ENCODE peak calls at places on chromosomes 3 and 15, in seven cellular contexts. One of them, this sample, is unnamed.

GRCh38 chr3:28308196-28308595 is 40.3 kb upstream of the ZCWPW2 start:
- DNase-seq in cardiac muscle cell: no peak
- DNase-seq in GM23248: no peak
- DNase-seq in psoas muscle: no peak
- DNase-seq in OCI-LY7: no peak
- DNase-seq in hepatocyte: no peak
- DNase-seq in vagina: no peak
- DNase-seq in this sample: no peak

GRCh38 chr3:99972380-99973104 is 141.8 kb downstream of the FILIP1L start:
- DNase-seq in OCI-LY7: no peak
- DNase-seq in GM23248: no peak
- DNase-seq in psoas muscle: no peak
- DNase-seq in cardiac muscle cell: no peak
- DNase-seq in hepatocyte: no peak
- DNase-seq in vagina: no peak
- DNase-seq in this sample: peak; percentile 73

GRCh38 chr15:31400222-31400927 is 73.7 kb downstream of the KLF13 start:
- DNase-seq in psoas muscle: no peak
- DNase-seq in GM23248: peak; percentile 52
- DNase-seq in OCI-LY7: no peak
- DNase-seq in hepatocyte: no peak
- DNase-seq in cardiac muscle cell: no peak
- DNase-seq in vagina: no peak
- DNase-seq in this sample: no peak

GRCh38 chr15:70955151-70955550 is 62.5 kb downstream of the LRRC49 start:
- DNase-seq in vagina: no peak
- DNase-seq in psoas muscle: no peak
- DNase-seq in GM23248: peak; percentile 44
- DNase-seq in cardiac muscle cell: no peak
- DNase-seq in OCI-LY7: no peak
- DNase-seq in hepatocyte: no peak
- DNase-seq in this sample: no peak

GRCh38 chr3:129424185-129424841 is 4.1 kb downstream of the EFCAB12 start:
- DNase-seq in cardiac muscle cell: no peak
- DNase-seq in psoas muscle: no peak
- DNase-seq in hepatocyte: no peak
- DNase-seq in OCI-LY7: peak; percentile 89
- DNase-seq in GM23248: no peak
- DNase-seq in vagina: no peak
- DNase-seq in this sample: no peak

GRCh38 chr15:28094732-28095521 is 4.2 kb downstream of the OCA2 start:
- DNase-seq in OCI-LY7: no peak
- DNase-seq in cardiac muscle cell: peak; percentile 44
- DNase-seq in GM23248: peak; percentile 20
- DNase-seq in hepatocyte: peak; percentile 46
- DNase-seq in psoas muscle: peak; percentile 61
- DNase-seq in vagina: no peak
- DNase-seq in this sample: peak; percentile 85

GRCh38 chr3:69505770-69506407 is 120.0 kb upstream of the FRMD4B start:
- DNase-seq in hepatocyte: peak; percentile 50
- DNase-seq in GM23248: peak; percentile 4
- DNase-seq in OCI-LY7: no peak
- DNase-seq in psoas muscle: no peak
- DNase-seq in vagina: no peak
- DNase-seq in cardiac muscle cell: peak; percentile 13
- DNase-seq in this sample: no peak

GRCh38 chr15:24955549-24955929 is 752 bp downstream of the SNRPN start:
- DNase-seq in hepatocyte: peak; percentile 6
- DNase-seq in OCI-LY7: no peak
- DNase-seq in psoas muscle: peak; percentile 33
- DNase-seq in GM23248: no peak
- DNase-seq in vagina: no peak
- DNase-seq in cardiac muscle cell: no peak
- DNase-seq in this sample: no peak

GRCh38 chr3:134017490-134017889 is 12.2 kb downstream of the SLCO2A1 start:
- DNase-seq in vagina: no peak
- DNase-seq in OCI-LY7: no peak
- DNase-seq in cardiac muscle cell: no peak
- DNase-seq in GM23248: no peak
- DNase-seq in hepatocyte: no peak
- DNase-seq in psoas muscle: no peak
- DNase-seq in this sample: no peak

GRCh38 chr3:9731206-9732079 is at the start of gene BRPF1:
- DNase-seq in cardiac muscle cell: peak; percentile 100
- DNase-seq in vagina: peak; percentile 98
- DNase-seq in hepatocyte: peak; percentile 100
- DNase-seq in psoas muscle: peak; percentile 100
- DNase-seq in OCI-LY7: peak; percentile 98
- DNase-seq in GM23248: peak; percentile 100
- DNase-seq in this sample: peak; percentile 100

GRCh38 chr15:43922021-43922420 is 95.2 kb downstream of the WDR76 start:
- DNase-seq in GM23248: no peak
- DNase-seq in hepatocyte: no peak
- DNase-seq in OCI-LY7: no peak
- DNase-seq in vagina: no peak
- DNase-seq in cardiac muscle cell: no peak
- DNase-seq in psoas muscle: no peak
- DNase-seq in this sample: no peak

GRCh38 chr3:187775549-187775948 is 30.3 kb upstream of the BCL6 start:
- DNase-seq in vagina: no peak
- DNase-seq in cardiac muscle cell: no peak
- DNase-seq in OCI-LY7: no peak
- DNase-seq in GM23248: no peak
- DNase-seq in hepatocyte: no peak
- DNase-seq in psoas muscle: no peak
- DNase-seq in this sample: no peak
- H3K9me3 ChIP-seq in vagina: no peaks in the 10 kb centered on the region
- H3K9me3 ChIP-seq in cardiac muscle cell: no peaks in the 10 kb centered on the region
- H3K9me3 ChIP-seq in OCI-LY7: no peaks in the 10 kb centered on the region
- H3K9me3 ChIP-seq in GM23248: no peaks in the 10 kb centered on the region
- H3K9me3 ChIP-seq in hepatocyte: no peaks in the 10 kb centered on the region
- H3K9me3 ChIP-seq in psoas muscle: no peaks in the 10 kb centered on the region
- H3K9me3 ChIP-seq in this sample: no peaks in the 10 kb centered on the region

GRCh38 chr3:98450372-98450771 is 12.6 kb upstream of the OR5K1 start:
- DNase-seq in hepatocyte: no peak
- DNase-seq in cardiac muscle cell: no peak
- DNase-seq in psoas muscle: no peak
- DNase-seq in GM23248: no peak
- DNase-seq in OCI-LY7: no peak
- DNase-seq in vagina: no peak
- DNase-seq in this sample: no peak

GRCh38 chr3:98449606-98450193 is 13.3 kb upstream of the OR5K1 start:
- DNase-seq in OCI-LY7: no peak
- DNase-seq in vagina: no peak
- DNase-seq in hepatocyte: no peak
- DNase-seq in cardiac muscle cell: no peak
- DNase-seq in psoas muscle: no peak
- DNase-seq in GM23248: no peak
- DNase-seq in this sample: no peak

GRCh38 chr3:98440283-98440682 is 22.7 kb upstream of the OR5K1 start:
- DNase-seq in cardiac muscle cell: no peak
- DNase-seq in hepatocyte: no peak
- DNase-seq in psoas muscle: no peak
- DNase-seq in GM23248: no peak
- DNase-seq in vagina: no peak
- DNase-seq in OCI-LY7: no peak
- DNase-seq in this sample: no peak

DNA sequence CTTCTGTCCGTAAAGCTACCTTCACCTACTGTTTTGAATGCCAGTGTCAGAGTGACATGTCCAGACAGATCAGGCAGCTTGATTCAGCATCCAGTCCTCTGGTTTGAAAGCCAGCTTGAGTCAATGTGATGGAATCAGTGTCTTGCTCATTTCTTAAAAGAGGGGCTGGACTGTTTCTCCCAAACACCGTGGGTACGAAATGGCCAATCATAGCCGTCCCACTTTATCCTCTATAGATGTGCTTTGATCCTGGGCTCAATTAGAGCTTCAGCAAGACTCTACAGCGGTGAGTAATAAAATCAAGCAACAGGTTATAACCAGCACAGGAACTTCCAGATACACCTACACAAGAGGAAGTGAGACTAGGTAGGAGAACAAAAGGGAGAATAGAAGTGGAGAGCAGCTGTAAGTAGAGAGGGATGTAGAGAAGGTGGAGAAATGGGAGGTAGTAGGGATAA is 17.0 kb upstream of the OR5K1 start:
- DNase-seq in hepatocyte: no peak
- DNase-seq in GM23248: no peak
- DNase-seq in cardiac muscle cell: no peak
- DNase-seq in OCI-LY7: no peak
- DNase-seq in psoas muscle: no peak
- DNase-seq in vagina: no peak
- DNase-seq in this sample: no peak
- H3K4me3 ChIP-seq in hepatocyte: no peak overlapping the region
- H3K4me3 ChIP-seq in GM23248: no peak overlapping the region
- H3K4me3 ChIP-seq in cardiac muscle cell: no peak overlapping the region
- H3K4me3 ChIP-seq in OCI-LY7: no peak overlapping the region
- H3K4me3 ChIP-seq in psoas muscle: no peak overlapping the region
- H3K4me3 ChIP-seq in vagina: no peak overlapping the region
- H3K4me3 ChIP-seq in this sample: no peak overlapping the region

GRCh38 chr3:155248531-155249187 is 44.8 kb downstream of the STRIT1 start:
- DNase-seq in GM23248: no peak
- DNase-seq in hepatocyte: no peak
- DNase-seq in vagina: no peak
- DNase-seq in OCI-LY7: no peak
- DNase-seq in psoas muscle: no peak
- DNase-seq in cardiac muscle cell: no peak
- DNase-seq in this sample: no peak
- H3K9me3 ChIP-seq in GM23248: no peaks in the 10 kb centered on the region
- H3K9me3 ChIP-seq in hepatocyte: no peaks in the 10 kb centered on the region
- H3K9me3 ChIP-seq in vagina: peaks cover 3% of the 10 kb centered on the region
- H3K9me3 ChIP-seq in OCI-LY7: no peaks in the 10 kb centered on the region
- H3K9me3 ChIP-seq in psoas muscle: peaks cover 5% of the 10 kb centered on the region
- H3K9me3 ChIP-seq in cardiac muscle cell: no peaks in the 10 kb centered on the region
- H3K9me3 ChIP-seq in this sample: no peaks in the 10 kb centered on the region

GRCh38 chr15:88258021-88258641 is 1.6 kb upstream of the NTRK3 start:
- DNase-seq in vagina: no peak
- DNase-seq in cardiac muscle cell: peak; percentile 86
- DNase-seq in hepatocyte: peak; percentile 53
- DNase-seq in psoas muscle: no peak
- DNase-seq in OCI-LY7: peak; percentile 29
- DNase-seq in GM23248: peak; percentile 32
- DNase-seq in this sample: peak; percentile 59

GRCh38 chr15:88256261-88257230 is at the start of gene NTRK3:
- DNase-seq in cardiac muscle cell: peak; percentile 53
- DNase-seq in psoas muscle: no peak
- DNase-seq in GM23248: peak; percentile 44
- DNase-seq in hepatocyte: peak; percentile 38
- DNase-seq in vagina: no peak
- DNase-seq in OCI-LY7: peak; percentile 42
- DNase-seq in this sample: peak; percentile 81

GRCh38 chr15:88257311-88257901 is 867 bp upstream of the NTRK3 start:
- DNase-seq in GM23248: peak; percentile 16
- DNase-seq in psoas muscle: no peak
- DNase-seq in hepatocyte: peak; percentile 22
- DNase-seq in vagina: no peak
- DNase-seq in cardiac muscle cell: peak; percentile 34
- DNase-seq in OCI-LY7: peak; percentile 38
- DNase-seq in this sample: no peak

GRCh38 chr15:88255109-88255495 is 1.4 kb downstream of the NTRK3 start:
- DNase-seq in GM23248: no peak
- DNase-seq in OCI-LY7: no peak
- DNase-seq in cardiac muscle cell: no peak
- DNase-seq in vagina: no peak
- DNase-seq in psoas muscle: no peak
- DNase-seq in hepatocyte: no peak
- DNase-seq in this sample: no peak

GRCh38 chr15:88255496-88256171 is 905 bp downstream of the NTRK3 start:
- DNase-seq in GM23248: peak; percentile 82
- DNase-seq in hepatocyte: peak; percentile 85
- DNase-seq in cardiac muscle cell: peak; percentile 82
- DNase-seq in psoas muscle: peak; percentile 51
- DNase-seq in OCI-LY7: no peak
- DNase-seq in vagina: no peak
- DNase-seq in this sample: peak; percentile 52
- H3K4me3 ChIP-seq in GM23248: peak overlapping the region; percentile 53
- H3K4me3 ChIP-seq in hepatocyte: no peak overlapping the region
- H3K4me3 ChIP-seq in cardiac muscle cell: peak overlapping the region; percentile 62
- H3K4me3 ChIP-seq in psoas muscle: peak overlapping the region; percentile 63
- H3K4me3 ChIP-seq in OCI-LY7: no peak overlapping the region
- H3K4me3 ChIP-seq in vagina: peak overlapping the region; percentile 46
- H3K4me3 ChIP-seq in this sample: peak overlapping the region; percentile 71

GRCh38 chr3:132904-133303 is 63.7 kb upstream of the CHL1 start:
- DNase-seq in psoas muscle: no peak
- DNase-seq in hepatocyte: no peak
- DNase-seq in cardiac muscle cell: no peak
- DNase-seq in OCI-LY7: no peak
- DNase-seq in GM23248: no peak
- DNase-seq in vagina: no peak
- DNase-seq in this sample: no peak
- H3K9me3 ChIP-seq in psoas muscle: no peaks in the 10 kb centered on the region
- H3K9me3 ChIP-seq in hepatocyte: no peaks in the 10 kb centered on the region
- H3K9me3 ChIP-seq in cardiac muscle cell: no peaks in the 10 kb centered on the region
- H3K9me3 ChIP-seq in OCI-LY7: no peaks in the 10 kb centered on the region
- H3K9me3 ChIP-seq in GM23248: no peaks in the 10 kb centered on the region
- H3K9me3 ChIP-seq in vagina: no peaks in the 10 kb centered on the region
- H3K9me3 ChIP-seq in this sample: no peaks in the 10 kb centered on the region

GRCh38 chr15:90884719-90885431 is 571 bp downstream of the FES start:
- DNase-seq in cardiac muscle cell: no peak
- DNase-seq in GM23248: no peak
- DNase-seq in OCI-LY7: no peak
- DNase-seq in vagina: no peak
- DNase-seq in hepatocyte: no peak
- DNase-seq in psoas muscle: no peak
- DNase-seq in this sample: no peak

GRCh38 chr15:90882781-90883525 is 1.4 kb upstream of the FES start:
- DNase-seq in psoas muscle: no peak
- DNase-seq in vagina: no peak
- DNase-seq in OCI-LY7: no peak
- DNase-seq in hepatocyte: no peak
- DNase-seq in GM23248: no peak
- DNase-seq in cardiac muscle cell: no peak
- DNase-seq in this sample: no peak

GRCh38 chr15:90883971-90884718 is at the start of gene FES:
- DNase-seq in cardiac muscle cell: peak; percentile 60
- DNase-seq in vagina: no peak
- DNase-seq in GM23248: peak; percentile 53
- DNase-seq in hepatocyte: peak; percentile 70
- DNase-seq in OCI-LY7: no peak
- DNase-seq in psoas muscle: peak; percentile 71
- DNase-seq in this sample: peak; percentile 60

GRCh38 chr15:90881978-90882721 is 2.2 kb upstream of the FES start:
- DNase-seq in OCI-LY7: no peak
- DNase-seq in GM23248: no peak
- DNase-seq in vagina: no peak
- DNase-seq in psoas muscle: no peak
- DNase-seq in hepatocyte: no peak
- DNase-seq in cardiac muscle cell: no peak
- DNase-seq in this sample: no peak

GRCh38 chr15:90883526-90883931 is 775 bp upstream of the FES start:
- DNase-seq in hepatocyte: no peak
- DNase-seq in GM23248: peak; percentile 39
- DNase-seq in vagina: no peak
- DNase-seq in cardiac muscle cell: no peak
- DNase-seq in psoas muscle: no peak
- DNase-seq in OCI-LY7: no peak
- DNase-seq in this sample: no peak
- H3K4me3 ChIP-seq in hepatocyte: no peak overlapping the region
- H3K4me3 ChIP-seq in GM23248: peak overlapping the region; percentile 65
- H3K4me3 ChIP-seq in vagina: peak overlapping the region; percentile 72
- H3K4me3 ChIP-seq in cardiac muscle cell: no peak overlapping the region
- H3K4me3 ChIP-seq in psoas muscle: peak overlapping the region; percentile 69
- H3K4me3 ChIP-seq in OCI-LY7: no peak overlapping the region
- H3K4me3 ChIP-seq in this sample: peak overlapping the region; percentile 55

This sample was measured in tibial artery.